ENCODE peak calls at places on chromosomes 7 and 10, in nine cellular contexts. S is hippocampal formation; R is cardiac muscle cell; C is EL; K is neural crest cell; I is amniotic epithelial cell; J is NCI-H1105 treated with DMSO at 0.1 percent for 48 hours; X is RPMI8226; G is natural killer cell treated with Interleukin-12 subunit alpha and Interleukin-12 subunit beta and Interleukin-15 and Interleukin-18, amount 100 ng/mL, for 72 hours. L is an unnamed sample.

GRCh38 chr7:55185941-55186609 is 167.3 kb downstream of the EGFR start:
- DNase-seq in G (no peak), C (peak; percentile 100), I (peak; percentile 88), X (no peak), S (no peak), R (no peak), J (no peak), K (no peak), L (no peak)

GRCh38 chr7:5692845-5693278 is 88.6 kb downstream of the RNF216 start:
- DNase-seq in G (no peak), X (no peak), I (peak; percentile 65), J (peak; percentile 82), R (no peak), K (no peak), C (peak; percentile 76), S (no peak), L (no peak)

GRCh38 chr7:56188823-56189346 is 72.7 kb upstream of the NUPR2 start:
- DNase-seq in C (no peak), J (no peak), K (no peak), X (no peak), R (no peak), I (no peak), S (no peak), G (no peak), L (no peak)

GRCh38 chr7:127995866-127996215 is 35.4 kb downstream of the LRRC4 start:
- DNase-seq in X (no peak), J (no peak), G (no peak), R (no peak), I (peak; percentile 21), K (no peak), S (no peak), C (no peak), L (no peak)

GRCh38 chr7:129053938-129054437 is 923 bp downstream of the TNPO3 start:
- DNase-seq in G (no peak), K (no peak), R (no peak), I (peak; percentile 43), J (no peak), C (no peak), X (no peak), S (no peak), L (no peak)

GRCh38 chr10:124632064-124632531 is 112.1 kb downstream of the FAM53B start:
- DNase-seq in I (peak; percentile 42), R (peak; percentile 24), S (peak; percentile 52), J (peak; percentile 1), G (no peak), K (no peak), X (no peak), C (no peak), L (peak; percentile 90)

GRCh38 chr10:5666324-5667220 is at the start of gene ASB13:
- DNase-seq in J (peak; percentile 10), S (peak; percentile 63), K (peak; percentile 52), C (peak; percentile 54), R (peak; percentile 89), I (no peak), X (peak; percentile 88), G (no peak), L (peak; percentile 93)

GRCh38 chr10:121281576-121281975 is 316.7 kb downstream of the FGFR2 start:
- DNase-seq in I (no peak), S (no peak), C (no peak), X (no peak), G (no peak), R (no peak), K (no peak), J (no peak), L (no peak)

GRCh38 chr7:151408498-151408838 is 1.4 kb downstream of the WDR86 start:
- DNase-seq in G (no peak), R (no peak), J (no peak), C (no peak), I (no peak), K (no peak), X (no peak), S (no peak), L (no peak)

GRCh38 chr7:105304040-105304895 is 84.5 kb downstream of the SRPK2 start:
- DNase-seq in X (peak; percentile 72), C (peak; percentile 38), G (no peak), J (peak; percentile 13), K (no peak), I (peak; percentile 46), R (no peak), S (peak; percentile 47), L (no peak)

GRCh38 chr10:3482200-3482993 is 302.6 kb downstream of the KLF6 start:
- DNase-seq in J (peak; percentile 80), R (peak; percentile 95), C (peak; percentile 92), G (no peak), K (no peak), X (peak; percentile 27), S (no peak), I (peak; percentile 96), L (no peak)

GRCh38 chr7:44379366-44380178 is 54.2 kb upstream of the CAMK2B start:
- DNase-seq in R (no peak), C (peak; percentile 41), G (no peak), K (no peak), X (no peak), J (no peak), I (peak; percentile 28), S (no peak), L (no peak)

GRCh38 chr7:7100432-7100849 is 81.9 kb upstream of the C1GALT1 start:
- DNase-seq in J (peak; percentile 85), G (no peak), X (no peak), K (no peak), C (no peak), R (no peak), S (no peak), I (peak; percentile 29), L (no peak)

GRCh38 chr7:25940086-25940906 is 211.7 kb upstream of the NFE2L3 start:
- DNase-seq in K (no peak), C (no peak), G (no peak), I (no peak), S (no peak), J (no peak), X (no peak), R (no peak), L (no peak)

GRCh38 chr10:68105820-68106219 is 3.5 kb upstream of the MYPN start:
- DNase-seq in R (no peak), C (peak; percentile 90), X (no peak), K (no peak), S (no peak), G (no peak), J (no peak), I (peak; percentile 59), L (no peak)

GRCh38 chr10:47101807-47102206 is 190.6 kb downstream of the PTPN20 start:
- DNase-seq in C (no peak), S (no peak), G (no peak), I (no peak), J (no peak), K (no peak), X (no peak), R (no peak), L (no peak)

GRCh38 chr7:34687529-34687928 is 29.5 kb downstream of the NPSR1 start:
- DNase-seq in G (no peak), S (no peak), C (no peak), J (no peak), R (no peak), X (no peak), I (no peak), K (no peak), L (no peak)

GRCh38 chr7:38671901-38672559 is 40.9 kb upstream of the AMPH start:
- DNase-seq in S (no peak), G (no peak), J (no peak), R (no peak), K (no peak), C (no peak), I (no peak), X (peak; percentile 6), L (no peak)

GRCh38 chr7:140400381-140400780 is 2.1 kb upstream of the SLC37A3 start:
- DNase-seq in X (no peak), G (no peak), I (no peak), R (no peak), C (no peak), J (no peak), K (no peak), S (no peak), L (no peak)

GRCh38 chr7:1466524-1467271 is 7.4 kb upstream of the MICALL2 start:
- DNase-seq in R (peak; percentile 86), X (peak; percentile 84), G (no peak), K (peak; percentile 43), C (peak; percentile 64), S (peak; percentile 44), I (no peak), J (no peak), L (peak; percentile 76)

GRCh38 chr10:389836-390448 is 254.7 kb downstream of the ZMYND11 start:
- DNase-seq in C (no peak), R (no peak), I (no peak), K (no peak), J (no peak), S (no peak), X (no peak), G (no peak), L (no peak)

GRCh38 chr10:97428572-97428981 is 2.6 kb downstream of the PGAM1 start:
- DNase-seq in I (peak; percentile 68), X (peak; percentile 13), J (no peak), S (no peak), K (no peak), C (peak; percentile 56), R (no peak), G (no peak), L (no peak)

GRCh38 chr7:140586517-140586916 is 54.1 kb downstream of the DENND2A start:
- DNase-seq in R (no peak), J (no peak), I (no peak), C (no peak), G (no peak), K (no peak), S (no peak), X (no peak), L (no peak)

GRCh38 chr7:129951076-129952011 is 1.4 kb downstream of the UBE2H start:
- DNase-seq in G (no peak), K (peak; percentile 22), C (peak; percentile 25), S (peak; percentile 23), X (peak; percentile 39), R (peak; percentile 46), I (peak; percentile 49), J (peak; percentile 26), L (no peak)

GRCh38 chr10:91013985-91014384 is 93.1 kb upstream of the ANKRD1 start:
- DNase-seq in R (no peak), G (no peak), S (no peak), C (no peak), K (no peak), X (no peak), J (no peak), I (no peak), L (no peak)

GRCh38 chr10:69533658-69534057 is 39.6 kb downstream of the NEUROG3 start:
- DNase-seq in K (no peak), J (no peak), G (no peak), S (no peak), I (no peak), R (no peak), C (no peak), X (no peak), L (no peak)

GRCh38 chr7:39172137-39172536 is 194.4 kb downstream of the POU6F2 start:
- DNase-seq in G (no peak), X (no peak), K (no peak), S (no peak), C (no peak), J (no peak), R (no peak), I (no peak), L (no peak)

GRCh38 chr10:33098966-33099663 is 141.1 kb upstream of the ITGB1 start:
- DNase-seq in X (no peak), C (peak; percentile 67), S (no peak), G (no peak), K (no peak), R (no peak), I (no peak), J (no peak), L (no peak)

GRCh38 chr7:80478683-80479082 is 33.2 kb downstream of the GNAT3 start:
- DNase-seq in C (peak; percentile 74), R (no peak), S (no peak), J (no peak), G (no peak), K (no peak), X (no peak), I (peak; percentile 77), L (no peak)

GRCh38 chr10:51895209-51895608 is 195.8 kb upstream of the CSTF2T start:
- DNase-seq in X (no peak), K (no peak), J (no peak), G (no peak), I (peak; percentile 90), C (peak; percentile 12), R (no peak), S (no peak), L (no peak)

GRCh38 chr10:125117941-125118630 is 42.3 kb downstream of the CTBP2 start:
- DNase-seq in R (no peak), C (no peak), J (no peak), S (peak; percentile 24), G (no peak), X (no peak), K (no peak), I (no peak), L (no peak)